ENCODE peak calls at places on chromosomes 6 and 20, in six cellular contexts. C, A, D, X, S and L are unnamed samples.

GRCh38 chr6:102298066-102298465 is 904.6 kb downstream of the GRIK2 start:
- DNase-seq in C (no peak), A (no peak), D (no peak), X (no peak), S (no peak), L (no peak)

GRCh38 chr6:38233161-38233791 is 406.5 kb downstream of the BTBD9 start:
- DNase-seq in C (no peak), A (no peak), D (no peak), X (no peak), S (no peak), L (no peak)

GRCh38 chr6:47256981-47257730 is 52.5 kb downstream of the TNFRSF21 start:
- DNase-seq in C (no peak), A (no peak), D (no peak), X (no peak), S (no peak), L (no peak)

GRCh38 chr6:85641916-85642773 is 541 bp downstream of the SYNCRIP start:
- DNase-seq in C (peak), A (peak), D (peak), X (peak), S (peak), L (peak)

GRCh38 chr6:90938116-90938515 is 351.2 kb upstream of the MAP3K7 start:
- DNase-seq in C (no peak), A (no peak), D (no peak), X (no peak), S (no peak), L (no peak)

GRCh38 chr6:110485461-110485860 is 9.0 kb upstream of the SLC22A16 start:
- DNase-seq in C (peak), A (no peak), D (no peak), X (no peak), S (no peak), L (no peak)

GRCh38 chr6:22658934-22659333 is 89.6 kb downstream of the HDGFL1 start:
- DNase-seq in C (no peak), A (no peak), D (no peak), X (no peak), S (no peak), L (no peak)

GRCh38 chr6:138287144-138287955 is 69.1 kb upstream of the PBOV1 start:
- DNase-seq in C (peak), A (peak), D (no peak), X (no peak), S (no peak), L (no peak)

GRCh38 chr6:146189131-146189530 is 160.3 kb downstream of the GRM1 start:
- DNase-seq in C (no peak), A (no peak), D (no peak), X (no peak), S (no peak), L (no peak)

GRCh38 chr20:1456300-1456699 is 10.3 kb downstream of the NSFL1C start:
- DNase-seq in C (no peak), A (no peak), D (peak), X (no peak), S (no peak), L (no peak)

GRCh38 chr6:91664327-91664959 is 1077.6 kb upstream of the MAP3K7 start:
- DNase-seq in C (no peak), A (no peak), D (no peak), X (no peak), S (no peak), L (no peak)

GRCh38 chr6:107121266-107121665 is 6.0 kb upstream of the BEND3 start:
- DNase-seq in C (no peak), A (no peak), D (no peak), X (no peak), S (no peak), L (no peak)

GRCh38 chr6:42249279-42249678 is 31.6 kb upstream of the MRPS10 start:
- DNase-seq in C (no peak), A (no peak), D (peak), X (no peak), S (no peak), L (no peak)

GRCh38 chr20:16530201-16530681 is 43.0 kb downstream of the KIF16B start:
- DNase-seq in C (no peak), A (no peak), D (no peak), X (no peak), S (no peak), L (no peak)

GRCh38 chr6:73074175-73074574 is 151.1 kb downstream of the KHDC1L start:
- DNase-seq in C (no peak), A (no peak), D (peak), X (no peak), S (no peak), L (no peak)

GRCh38 chr20:14406495-14406894 is 69.1 kb upstream of the FLRT3 start:
- DNase-seq in C (no peak), A (no peak), D (peak), X (no peak), S (no peak), L (no peak)

GRCh38 chr6:7448232-7448631 is 58.6 kb downstream of the RIOK1 start:
- DNase-seq in C (no peak), A (no peak), D (no peak), X (no peak), S (no peak), L (no peak)

GRCh38 chr6:64221776-64222175 is 586.2 kb downstream of the PHF3 start:
- DNase-seq in C (no peak), A (no peak), D (no peak), X (no peak), S (no peak), L (no peak)

GRCh38 chr6:118283759-118284158 is 264.3 kb upstream of the PLN start:
- DNase-seq in C (peak), A (peak), D (peak), X (no peak), S (no peak), L (no peak)

GRCh38 chr6:44177691-44178423 is 19.2 kb downstream of the CAPN11 start:
- DNase-seq in C (no peak), A (no peak), D (peak), X (peak), S (no peak), L (no peak)

GRCh38 chr6:152001408-152001807 is 193.9 kb downstream of the ESR1 start:
- DNase-seq in C (no peak), A (no peak), D (no peak), X (no peak), S (no peak), L (no peak)

GRCh38 chr20:60203451-60203850 is 245.2 kb downstream of the CDH26 start:
- DNase-seq in C (no peak), A (no peak), D (no peak), X (no peak), S (no peak), L (peak)

GRCh38 chr6:72826033-72826432 is 204.2 kb downstream of the KCNQ5 start:
- DNase-seq in C (no peak), A (no peak), D (no peak), X (no peak), S (no peak), L (no peak)